ENCODE peak calls at places on chromosomes 6 and 20, in ten cellular contexts. One of them, this sample, is unnamed.

GRCh38 chr6:166221040-166221439 is 53.4 kb upstream of the TBXT start:
- DNase-seq in AG04450: no peak
- DNase-seq in heart left ventricle: no peak
- DNase-seq in ascending aorta: no peak
- DNase-seq in spleen: no peak
- DNase-seq in HFF-Myc: no peak
- DNase-seq in HFFc6: no peak
- DNase-seq in AG09319: no peak
- DNase-seq in esophagus squamous epithelium: no peak
- DNase-seq in epithelial cell of esophagus: no peak
- DNase-seq in this sample: no peak

GRCh38 chr6:53795254-53795701 is 473 bp downstream of the LRRC1 start:
- DNase-seq in heart left ventricle: no peak
- DNase-seq in esophagus squamous epithelium: no peak
- DNase-seq in epithelial cell of esophagus: peak
- DNase-seq in ascending aorta: no peak
- DNase-seq in spleen: no peak
- DNase-seq in AG09319: no peak
- DNase-seq in HFF-Myc: no peak
- DNase-seq in AG04450: no peak
- DNase-seq in HFFc6: no peak
- DNase-seq in this sample: no peak

GRCh38 chr6:14211596-14211961 is 94.0 kb downstream of the CD83 start:
- DNase-seq in AG09319: no peak
- DNase-seq in ascending aorta: peak
- DNase-seq in esophagus squamous epithelium: peak
- DNase-seq in HFFc6: no peak
- DNase-seq in epithelial cell of esophagus: peak
- DNase-seq in heart left ventricle: peak
- DNase-seq in spleen: peak
- DNase-seq in AG04450: no peak
- DNase-seq in HFF-Myc: no peak
- DNase-seq in this sample: no peak

GRCh38 chr6:79570129-79570801 is 33.0 kb upstream of the LCA5 start:
- DNase-seq in AG09319: no peak
- DNase-seq in AG04450: no peak
- DNase-seq in HFFc6: peak
- DNase-seq in esophagus squamous epithelium: no peak
- DNase-seq in ascending aorta: no peak
- DNase-seq in heart left ventricle: no peak
- DNase-seq in HFF-Myc: no peak
- DNase-seq in epithelial cell of esophagus: peak
- DNase-seq in spleen: no peak
- DNase-seq in this sample: peak

GRCh38 chr6:44035621-44036020 is 91.6 kb downstream of the MRPL14 start:
- DNase-seq in spleen: no peak
- DNase-seq in ascending aorta: no peak
- DNase-seq in HFFc6: no peak
- DNase-seq in esophagus squamous epithelium: no peak
- DNase-seq in epithelial cell of esophagus: peak
- DNase-seq in heart left ventricle: no peak
- DNase-seq in AG04450: no peak
- DNase-seq in HFF-Myc: no peak
- DNase-seq in AG09319: no peak
- DNase-seq in this sample: no peak

GRCh38 chr6:33416386-33417126 is 1.4 kb downstream of the CUTA start:
- DNase-seq in spleen: peak
- DNase-seq in AG04450: no peak
- DNase-seq in heart left ventricle: no peak
- DNase-seq in ascending aorta: no peak
- DNase-seq in esophagus squamous epithelium: no peak
- DNase-seq in AG09319: no peak
- DNase-seq in epithelial cell of esophagus: no peak
- DNase-seq in HFFc6: no peak
- DNase-seq in HFF-Myc: no peak
- DNase-seq in this sample: no peak

GRCh38 chr6:156828280-156828703 is 51.1 kb downstream of the ARID1B start:
- DNase-seq in AG09319: peak
- DNase-seq in AG04450: peak
- DNase-seq in spleen: no peak
- DNase-seq in esophagus squamous epithelium: no peak
- DNase-seq in heart left ventricle: no peak
- DNase-seq in epithelial cell of esophagus: peak
- DNase-seq in HFFc6: peak
- DNase-seq in ascending aorta: no peak
- DNase-seq in HFF-Myc: peak
- DNase-seq in this sample: no peak

GRCh38 chr6:7431594-7432390 is 42.2 kb downstream of the RIOK1 start:
- DNase-seq in epithelial cell of esophagus: peak
- DNase-seq in esophagus squamous epithelium: no peak
- DNase-seq in AG04450: no peak
- DNase-seq in ascending aorta: no peak
- DNase-seq in HFF-Myc: no peak
- DNase-seq in spleen: no peak
- DNase-seq in heart left ventricle: no peak
- DNase-seq in HFFc6: no peak
- DNase-seq in AG09319: no peak
- DNase-seq in this sample: no peak

GRCh38 chr6:20916081-20916480 is 381.8 kb downstream of the CDKAL1 start:
- DNase-seq in AG04450: no peak
- DNase-seq in ascending aorta: no peak
- DNase-seq in esophagus squamous epithelium: no peak
- DNase-seq in spleen: no peak
- DNase-seq in HFF-Myc: no peak
- DNase-seq in epithelial cell of esophagus: no peak
- DNase-seq in HFFc6: peak
- DNase-seq in heart left ventricle: no peak
- DNase-seq in AG09319: no peak
- DNase-seq in this sample: no peak

GRCh38 chr6:107870379-107870778 is 46.3 kb upstream of the SCML4 start:
- DNase-seq in ascending aorta: no peak
- DNase-seq in HFFc6: peak
- DNase-seq in HFF-Myc: no peak
- DNase-seq in heart left ventricle: no peak
- DNase-seq in spleen: no peak
- DNase-seq in esophagus squamous epithelium: no peak
- DNase-seq in epithelial cell of esophagus: peak
- DNase-seq in AG09319: no peak
- DNase-seq in AG04450: no peak
- DNase-seq in this sample: no peak

GRCh38 chr6:151009576-151009975 is 144.1 kb downstream of the MTHFD1L start:
- DNase-seq in spleen: no peak
- DNase-seq in AG04450: no peak
- DNase-seq in esophagus squamous epithelium: no peak
- DNase-seq in ascending aorta: no peak
- DNase-seq in AG09319: no peak
- DNase-seq in HFF-Myc: no peak
- DNase-seq in heart left ventricle: no peak
- DNase-seq in epithelial cell of esophagus: no peak
- DNase-seq in HFFc6: no peak
- DNase-seq in this sample: no peak

GRCh38 chr6:85285146-85285545 is 164.7 kb upstream of the NT5E start:
- DNase-seq in HFFc6: no peak
- DNase-seq in epithelial cell of esophagus: peak
- DNase-seq in ascending aorta: no peak
- DNase-seq in AG09319: no peak
- DNase-seq in esophagus squamous epithelium: no peak
- DNase-seq in spleen: no peak
- DNase-seq in AG04450: no peak
- DNase-seq in heart left ventricle: no peak
- DNase-seq in HFF-Myc: no peak
- DNase-seq in this sample: no peak

GRCh38 chr6:19795211-19795610 is 42.0 kb upstream of the ID4 start:
- DNase-seq in esophagus squamous epithelium: no peak
- DNase-seq in epithelial cell of esophagus: peak
- DNase-seq in spleen: no peak
- DNase-seq in HFFc6: no peak
- DNase-seq in HFF-Myc: no peak
- DNase-seq in AG04450: no peak
- DNase-seq in ascending aorta: no peak
- DNase-seq in heart left ventricle: no peak
- DNase-seq in AG09319: no peak
- DNase-seq in this sample: no peak

GRCh38 chr6:54881066-54881733 is 34.6 kb downstream of the FAM83B start:
- DNase-seq in ascending aorta: no peak
- DNase-seq in esophagus squamous epithelium: no peak
- DNase-seq in epithelial cell of esophagus: peak
- DNase-seq in AG04450: no peak
- DNase-seq in heart left ventricle: no peak
- DNase-seq in HFFc6: no peak
- DNase-seq in HFF-Myc: no peak
- DNase-seq in AG09319: no peak
- DNase-seq in spleen: no peak
- DNase-seq in this sample: no peak

GRCh38 chr20:389220-389619 is 8.7 kb downstream of the TRIB3 start:
- DNase-seq in esophagus squamous epithelium: no peak
- DNase-seq in AG04450: no peak
- DNase-seq in spleen: peak
- DNase-seq in HFF-Myc: no peak
- DNase-seq in heart left ventricle: no peak
- DNase-seq in epithelial cell of esophagus: no peak
- DNase-seq in ascending aorta: no peak
- DNase-seq in AG09319: no peak
- DNase-seq in HFFc6: no peak
- DNase-seq in this sample: no peak

DNA sequence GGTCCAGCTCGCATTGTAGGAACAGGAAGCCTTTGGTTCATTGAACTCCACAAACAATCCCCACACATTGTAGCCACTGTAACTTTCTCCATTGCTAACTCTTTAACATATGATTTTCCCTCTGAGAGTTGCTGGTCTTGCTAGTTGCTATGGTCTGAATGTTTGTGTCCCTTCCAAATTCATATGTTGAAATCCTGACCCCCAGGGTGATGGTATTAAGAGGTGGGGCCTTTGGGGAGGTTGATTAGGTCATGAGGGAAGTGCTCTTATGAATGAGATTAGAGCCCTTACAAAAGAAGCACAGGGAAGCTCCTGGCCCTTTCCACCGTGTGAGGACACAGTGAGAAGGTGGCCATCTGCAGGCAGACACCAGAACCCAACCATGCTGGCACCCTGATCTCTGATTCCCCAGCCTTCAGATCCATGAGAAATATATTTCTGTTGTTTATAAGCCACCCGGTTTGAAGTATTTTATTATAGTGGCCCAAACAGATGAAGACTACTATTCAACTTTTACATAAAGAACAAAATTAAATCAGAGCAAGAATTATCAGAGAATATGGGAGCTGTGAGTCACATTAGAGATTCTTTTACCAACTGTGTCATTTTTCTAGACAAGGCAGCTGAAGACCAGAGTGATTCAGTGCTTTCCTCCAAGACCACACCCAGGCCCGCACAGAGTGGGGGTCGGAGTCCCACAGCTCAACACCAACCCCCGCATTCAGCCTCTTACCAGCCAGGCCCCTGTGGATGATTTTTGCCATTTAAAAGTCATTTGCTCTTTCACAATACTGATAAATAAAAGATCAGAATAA is 143.0 kb downstream of the SAMD5 start:
- DNase-seq in AG09319: peak
- DNase-seq in spleen: no peak
- DNase-seq in heart left ventricle: peak
- DNase-seq in ascending aorta: no peak
- DNase-seq in HFFc6: no peak
- DNase-seq in HFF-Myc: no peak
- DNase-seq in esophagus squamous epithelium: no peak
- DNase-seq in AG04450: no peak
- DNase-seq in epithelial cell of esophagus: peak
- DNase-seq in this sample: no peak
- TF ChIP-seq CTCF in AG09319: no peak
- TF ChIP-seq CTCF in spleen: no peak
- TF ChIP-seq CTCF in heart left ventricle: peak
- TF ChIP-seq CTCF in ascending aorta: no peak
- TF ChIP-seq CTCF in HFFc6: no peak
- TF ChIP-seq CTCF in HFF-Myc: peak
- TF ChIP-seq CTCF in esophagus squamous epithelium: no peak
- TF ChIP-seq CTCF in AG04450: peak
- TF ChIP-seq CTCF in epithelial cell of esophagus: peak
- TF ChIP-seq CTCF in this sample: no peak

DNA sequence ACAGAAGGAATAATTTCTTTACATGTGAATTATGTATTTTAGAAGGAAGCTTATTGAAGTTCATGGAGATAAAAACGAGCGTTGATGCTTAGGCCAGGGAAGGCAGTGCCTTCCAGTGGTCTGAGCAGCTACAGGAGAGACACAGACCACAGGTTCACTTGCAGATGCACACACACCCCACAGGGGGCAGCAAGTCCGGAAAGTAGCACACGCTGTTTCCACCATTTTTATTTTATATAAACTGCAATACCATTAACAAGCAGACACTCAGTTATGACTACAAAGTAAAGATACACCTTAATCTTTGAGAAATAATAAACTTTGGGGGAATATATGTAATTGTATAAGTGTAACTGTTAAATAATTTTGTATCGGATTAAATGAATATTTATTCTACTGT is 13.5 kb upstream of the DACT2 start:
- DNase-seq in spleen: no peak
- DNase-seq in AG04450: no peak
- DNase-seq in heart left ventricle: no peak
- DNase-seq in HFFc6: no peak
- DNase-seq in esophagus squamous epithelium: no peak
- DNase-seq in ascending aorta: no peak
- DNase-seq in AG09319: no peak
- DNase-seq in HFF-Myc: no peak
- DNase-seq in epithelial cell of esophagus: no peak
- DNase-seq in this sample: peak
- TF ChIP-seq CTCF in spleen: no peak
- TF ChIP-seq CTCF in AG04450: no peak
- TF ChIP-seq CTCF in heart left ventricle: peak
- TF ChIP-seq CTCF in HFFc6: peak
- TF ChIP-seq CTCF in esophagus squamous epithelium: no peak
- TF ChIP-seq CTCF in ascending aorta: no peak
- TF ChIP-seq CTCF in AG09319: no peak
- TF ChIP-seq CTCF in HFF-Myc: no peak
- TF ChIP-seq CTCF in epithelial cell of esophagus: no peak
- TF ChIP-seq CTCF in this sample: peak

DNA sequence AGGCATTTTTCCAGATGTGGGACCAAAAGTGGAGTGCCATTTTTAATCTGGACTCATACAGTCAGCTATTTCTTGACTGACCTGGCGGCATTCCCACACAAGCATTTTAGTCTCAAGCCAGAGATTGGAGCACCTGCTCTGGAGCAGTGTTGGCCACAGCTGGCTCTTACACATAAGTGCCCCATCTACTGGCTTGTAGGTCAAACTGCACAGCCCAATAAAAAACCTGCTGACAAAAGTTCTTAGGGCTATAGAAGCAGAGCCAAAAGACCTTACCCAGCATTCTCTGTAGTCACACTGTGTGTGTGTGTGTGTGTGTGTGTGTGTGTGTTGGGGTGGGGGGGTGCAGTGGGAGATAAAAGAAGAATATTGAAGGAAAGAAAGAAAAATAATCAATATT is 38.6 kb upstream of the SENP6 start:
- DNase-seq in HFFc6: peak
- DNase-seq in HFF-Myc: peak
- DNase-seq in esophagus squamous epithelium: no peak
- DNase-seq in epithelial cell of esophagus: peak
- DNase-seq in heart left ventricle: no peak
- DNase-seq in AG04450: no peak
- DNase-seq in ascending aorta: no peak
- DNase-seq in AG09319: no peak
- DNase-seq in spleen: no peak
- DNase-seq in this sample: peak
- TF ChIP-seq CTCF in HFFc6: peak
- TF ChIP-seq CTCF in HFF-Myc: peak
- TF ChIP-seq CTCF in esophagus squamous epithelium: peak
- TF ChIP-seq CTCF in epithelial cell of esophagus: peak
- TF ChIP-seq CTCF in heart left ventricle: no peak
- TF ChIP-seq CTCF in AG04450: peak
- TF ChIP-seq CTCF in ascending aorta: no peak
- TF ChIP-seq CTCF in AG09319: peak
- TF ChIP-seq CTCF in spleen: no peak
- TF ChIP-seq CTCF in this sample: peak

GRCh38 chr6:5723905-5724691 is 282.6 kb downstream of the NRN1 start:
- DNase-seq in epithelial cell of esophagus: no peak
- DNase-seq in HFF-Myc: no peak
- DNase-seq in AG04450: no peak
- DNase-seq in spleen: peak
- DNase-seq in HFFc6: no peak
- DNase-seq in esophagus squamous epithelium: no peak
- DNase-seq in AG09319: no peak
- DNase-seq in heart left ventricle: peak
- DNase-seq in ascending aorta: peak
- DNase-seq in this sample: no peak
- TF ChIP-seq CTCF in epithelial cell of esophagus: no peak
- TF ChIP-seq CTCF in HFF-Myc: no peak
- TF ChIP-seq CTCF in AG04450: no peak
- TF ChIP-seq CTCF in spleen: no peak
- TF ChIP-seq CTCF in HFFc6: no peak
- TF ChIP-seq CTCF in esophagus squamous epithelium: no peak
- TF ChIP-seq CTCF in AG09319: no peak
- TF ChIP-seq CTCF in heart left ventricle: no peak
- TF ChIP-seq CTCF in ascending aorta: no peak
- TF ChIP-seq CTCF in this sample: no peak